ENCODE peak calls at places on chromosomes 11 and 22, in five cellular contexts. X is mucosa of descending colon, A is right lobe of liver, I is stomach, S is body of pancreas. Z is an unnamed sample.

GRCh38 chr11:117796456-117797428 is at the start of gene DSCAML1:
- DNase-seq in I (no peak), A (no peak), X (peak), S (peak), Z (no peak)

GRCh38 chr11:75386912-75387311 is 12.4 kb upstream of the RPS3 start:
- DNase-seq in I (no peak), A (no peak), S (no peak), X (no peak), Z (no peak)

GRCh38 chr11:132962026-132962425 is 570.3 kb downstream of the OPCML start:
- DNase-seq in I (no peak), A (no peak), S (no peak), X (no peak), Z (peak)

GRCh38 chr11:65503923-65504670 is 5.3 kb downstream of the MALAT1 start:
- DNase-seq in I (no peak), A (no peak), X (no peak), S (no peak), Z (no peak)

GRCh38 chr11:73151371-73151870 is 9.3 kb upstream of the FCHSD2 start:
- DNase-seq in I (peak), A (no peak), S (no peak), X (no peak), Z (no peak)

GRCh38 chr22:46352276-46352675 is 16.8 kb downstream of the TRMU start:
- DNase-seq in I (no peak), A (no peak), X (no peak), S (no peak), Z (no peak)

GRCh38 chr11:95641506-95641905 is 148.1 kb downstream of the FAM76B start:
- DNase-seq in S (no peak), I (no peak), X (no peak), A (peak), Z (peak)

GRCh38 chr11:81658722-81659121 is 1074.9 kb downstream of the FAM181B start:
- DNase-seq in X (no peak), S (no peak), A (no peak), I (no peak), Z (no peak)

GRCh38 chr11:27868226-27868625 is 168.0 kb upstream of the BDNF start:
- DNase-seq in S (no peak), I (no peak), X (no peak), A (no peak), Z (no peak)

GRCh38 chr11:28606930-28607329 is 498.7 kb downstream of the METTL15 start:
- DNase-seq in X (no peak), I (no peak), S (no peak), A (no peak), Z (no peak)

GRCh38 chr22:17770180-17771077 is 3.8 kb downstream of the BID start:
- DNase-seq in A (no peak), X (no peak), S (peak), I (no peak), Z (no peak)

GRCh38 chr22:26643368-26644100 is 13.9 kb upstream of the MIAT start:
- DNase-seq in X (no peak), S (no peak), A (no peak), I (no peak), Z (no peak)

GRCh38 chr22:18988958-18989357 is 52.9 kb upstream of the PRODH start:
- DNase-seq in A (no peak), I (no peak), X (no peak), S (no peak), Z (no peak)

GRCh38 chr11:99199336-99199735 is 178.6 kb downstream of the CNTN5 start:
- DNase-seq in S (no peak), X (no peak), A (peak), I (no peak), Z (peak)

GRCh38 chr11:119728651-119729580 is at the start of gene NECTIN1:
- DNase-seq in X (peak), I (peak), A (peak), S (peak), Z (peak)

GRCh38 chr11:57727185-57727584 is 14.1 kb upstream of the SELENOH start:
- DNase-seq in A (no peak), I (no peak), S (no peak), X (no peak), Z (no peak)

GRCh38 chr22:24981066-24981465 is 28.6 kb downstream of the KIAA1671 start:
- DNase-seq in I (no peak), A (no peak), S (no peak), X (no peak), Z (no peak)

GRCh38 chr11:121341609-121342008 is 49.0 kb downstream of the SC5D start:
- DNase-seq in S (no peak), A (no peak), X (no peak), I (no peak), Z (no peak)

GRCh38 chr11:61488651-61489291 is 19.8 kb upstream of the LRRC10B start:
- DNase-seq in X (peak), I (peak), S (peak), A (peak), Z (no peak)

GRCh38 chr22:36741968-36742367 is 34.0 kb downstream of the IFT27 start:
- DNase-seq in A (no peak), I (no peak), X (no peak), S (peak), Z (no peak)